ENCODE peak calls at places on chromosomes 5 and 9, in nine cellular contexts. F is WERI-Rb-1, A is BJ, E is body of pancreas, P is adrenal gland, X is GM23248, O is tibial artery, Z is heart left ventricle, B is uterus. M is an unnamed sample.

GRCh38 chr9:99712214-99712613 is 109.5 kb upstream of the NR4A3 start:
- DNase-seq in Z (no peak), O (no peak), P (no peak), B (no peak), E (no peak), F (no peak), A (no peak), X (no peak), M (no peak)

GRCh38 chr5:96329886-96330531 is 103.0 kb downstream of the PCSK1 start:
- DNase-seq in O (no peak), P (no peak), A (no peak), E (no peak), B (no peak), F (no peak), Z (no peak), X (peak; percentile 73), M (no peak)

GRCh38 chr5:163459465-163459887 is 426 bp downstream of the NUDCD2 start:
- DNase-seq in O (no peak), B (no peak), Z (no peak), P (no peak), E (no peak), F (no peak), A (no peak), X (no peak), M (no peak)

GRCh38 chr9:27430754-27431540 is 93.1 kb upstream of the IFNK start:
- DNase-seq in F (no peak), A (no peak), P (no peak), O (no peak), E (no peak), X (no peak), Z (no peak), B (no peak), M (no peak)

GRCh38 chr5:36982146-36982545 is 105.6 kb downstream of the NIPBL start:
- DNase-seq in F (no peak), P (no peak), E (no peak), B (no peak), Z (no peak), A (no peak), O (no peak), X (peak; percentile 80), M (no peak)

GRCh38 chr5:97162045-97162444 is 19.6 kb upstream of the LIX1 start:
- DNase-seq in A (peak; percentile 25), O (no peak), X (peak; percentile 72), E (peak; percentile 66), P (peak; percentile 83), Z (no peak), B (peak; percentile 73), F (peak; percentile 64), M (no peak)

GRCh38 chr5:14917719-14918118 is 46.1 kb upstream of the ANKH start:
- DNase-seq in O (no peak), B (no peak), P (no peak), E (no peak), Z (no peak), X (peak; percentile 70), F (no peak), A (no peak), M (no peak)

GRCh38 chr5:92513067-92513466 is 1068.0 kb downstream of the NR2F1-AS1 start:
- DNase-seq in F (no peak), A (no peak), Z (no peak), E (no peak), P (no peak), O (no peak), X (peak; percentile 37), B (no peak), M (no peak)

GRCh38 chr9:100457517-100457916 is 15.4 kb upstream of the TMEFF1 start:
- DNase-seq in B (no peak), A (no peak), F (no peak), X (no peak), O (no peak), Z (no peak), P (no peak), E (no peak), M (no peak)

GRCh38 chr5:403995-404394 is 39.0 kb upstream of the EXOC3 start:
- DNase-seq in Z (no peak), F (no peak), X (no peak), E (no peak), A (no peak), B (no peak), P (no peak), O (no peak), M (no peak)

GRCh38 chr9:125444166-125444565 is 182.5 kb downstream of the GAPVD1 start:
- DNase-seq in P (no peak), X (no peak), Z (no peak), F (no peak), B (no peak), E (no peak), O (peak; percentile 47), A (no peak), M (no peak)

GRCh38 chr5:166716856-166717492 is 1574.5 kb upstream of the WWC1 start:
- DNase-seq in F (no peak), X (no peak), Z (no peak), E (no peak), O (no peak), B (no peak), A (no peak), P (no peak), M (no peak)

GRCh38 chr5:143194206-143194605 is 209.3 kb downstream of the NR3C1 start:
- DNase-seq in Z (no peak), P (no peak), O (no peak), A (no peak), X (peak; percentile 54), F (no peak), B (no peak), E (no peak), M (no peak)

GRCh38 chr9:75064307-75065025 is 23.5 kb downstream of the NMRK1 start:
- DNase-seq in B (peak; percentile 41), A (no peak), O (no peak), X (peak; percentile 88), P (no peak), E (no peak), Z (no peak), F (no peak), M (no peak)

GRCh38 chr5:126428421-126428820 is 5.2 kb downstream of the GRAMD2B start:
- DNase-seq in O (no peak), F (no peak), E (no peak), P (no peak), Z (no peak), B (no peak), X (no peak), A (no peak), M (no peak)
- H3K4me3 ChIP-seq in O (no peak overlapping the region), F (no peak overlapping the region), E (no peak overlapping the region), P (no peak overlapping the region), Z (no peak overlapping the region), B (no peak overlapping the region), X (no peak overlapping the region), A (no peak overlapping the region), M (no peak overlapping the region)

GRCh38 chr5:115810776-115811175 is 5.7 kb downstream of the CDO1 start:
- DNase-seq in F (no peak), Z (no peak), X (peak; percentile 56), O (no peak), E (no peak), P (no peak), B (no peak), A (peak; percentile 44), M (no peak)

GRCh38 chr5:115812372-115812771 is 4.1 kb downstream of the CDO1 start:
- DNase-seq in X (no peak), P (no peak), O (no peak), B (no peak), Z (no peak), F (no peak), E (no peak), A (no peak), M (no peak)

GRCh38 chr5:115813719-115814118 is 2.7 kb downstream of the CDO1 start:
- DNase-seq in A (no peak), E (no peak), P (no peak), B (no peak), F (no peak), O (no peak), X (no peak), Z (no peak), M (no peak)

GRCh38 chr5:115809946-115810345 is 6.5 kb downstream of the CDO1 start:
- DNase-seq in B (no peak), X (no peak), Z (no peak), F (no peak), P (no peak), O (no peak), A (no peak), E (no peak), M (no peak)

DNA sequence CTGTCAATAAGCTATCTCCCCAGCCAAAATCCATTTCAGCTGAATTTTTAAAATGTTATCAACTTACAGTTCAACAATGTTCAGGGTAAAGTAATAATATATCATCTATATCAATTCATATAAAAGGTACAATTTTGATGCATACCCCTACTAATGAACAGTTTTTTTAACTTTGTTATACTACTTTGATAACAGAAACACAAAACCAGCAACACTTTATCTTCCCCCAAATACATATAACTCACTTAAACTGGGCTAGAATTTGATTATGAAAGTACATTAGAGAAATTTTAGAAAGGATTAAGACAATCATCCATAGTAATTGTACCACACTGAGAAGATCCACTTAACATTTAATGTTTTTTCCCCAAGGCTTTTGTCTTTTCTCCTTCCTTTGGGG is 5.1 kb downstream of the CDO1 start:
- DNase-seq in P (no peak), F (no peak), A (no peak), Z (no peak), X (no peak), O (no peak), E (no peak), B (no peak), M (no peak)
- H3K27me3 ChIP-seq in P (peaks cover 16% of the 10 kb centered on the region), F (no peaks in the 10 kb centered on the region), A (peaks cover 9% of the 10 kb centered on the region), Z (no peaks in the 10 kb centered on the region), X (peaks cover 16% of the 10 kb centered on the region), O (peaks cover 27% of the 10 kb centered on the region), E (peaks cover 7% of the 10 kb centered on the region), B (no peaks in the 10 kb centered on the region), M (peaks cover 1% of the 10 kb centered on the region)

GRCh38 chr9:2032234-2032633 is 17.1 kb downstream of the SMARCA2 start:
- DNase-seq in X (no peak), P (no peak), A (no peak), B (no peak), F (no peak), O (no peak), Z (no peak), E (no peak), M (no peak)
- H3K36me3 ChIP-seq in X (peaks cover 29% of the 10 kb centered on the region), P (peaks cover 23% of the 10 kb centered on the region), A (peaks cover 6% of the 10 kb centered on the region), B (no peaks in the 10 kb centered on the region), F (peaks cover 24% of the 10 kb centered on the region), O (peaks cover 29% of the 10 kb centered on the region), Z (peaks cover 74% of the 10 kb centered on the region), E (peaks cover 5% of the 10 kb centered on the region), M (peaks cover 19% of the 10 kb centered on the region)

GRCh38 chr5:124663101-124663506 is 83.3 kb downstream of the ZNF608 start:
- DNase-seq in O (no peak), P (no peak), A (no peak), E (no peak), F (no peak), X (peak; percentile 29), B (no peak), Z (no peak), M (no peak)

GRCh38 chr5:124660229-124661093 is 86.0 kb downstream of the ZNF608 start:
- DNase-seq in E (peak; percentile 65), F (no peak), X (no peak), B (no peak), P (no peak), Z (no peak), O (no peak), A (no peak), M (no peak)

GRCh38 chr5:124659798-124660197 is 86.6 kb downstream of the ZNF608 start:
- DNase-seq in F (no peak), A (no peak), E (no peak), O (no peak), X (no peak), Z (no peak), P (no peak), B (no peak), M (no peak)

GRCh38 chr5:124662261-124662781 is 84.1 kb downstream of the ZNF608 start:
- DNase-seq in F (peak; percentile 77), P (no peak), B (no peak), E (peak; percentile 40), O (no peak), Z (no peak), A (no peak), X (no peak), M (no peak)

GRCh38 chr5:124661317-124662141 is 84.9 kb downstream of the ZNF608 start:
- DNase-seq in F (peak; percentile 44), X (peak; percentile 82), P (no peak), B (no peak), E (peak; percentile 66), Z (no peak), A (peak; percentile 50), O (no peak), M (no peak)
- H3K4me3 ChIP-seq in F (no peak overlapping the region), X (peak overlapping the region; percentile 22), P (no peak overlapping the region), B (no peak overlapping the region), E (no peak overlapping the region), Z (no peak overlapping the region), A (no peak overlapping the region), O (no peak overlapping the region), M (no peak overlapping the region)

M was measured in GM06990.